ENCODE peak calls at places on chromosomes 16 and 17, in seven cellular contexts. Y, R, I, H, W, J and P are unnamed samples.

GRCh38 chr16:55462241-55462640 is 16.8 kb upstream of the MMP2 start:
- DNase-seq in Y (no peak), I (no peak), R (no peak), J (no peak), W (no peak), H (no peak), P (no peak)

GRCh38 chr17:30886187-30886586 is 19.9 kb downstream of the TEFM start:
- DNase-seq in H (no peak), I (no peak), Y (no peak), R (no peak), W (no peak), J (no peak), P (no peak)

GRCh38 chr16:87713469-87714229 is 52.1 kb downstream of the KLHDC4 start:
- DNase-seq in Y (no peak), H (no peak), R (no peak), I (no peak), J (no peak), W (no peak), P (no peak)

GRCh38 chr17:57281887-57282653 is 25.7 kb downstream of the MSI2 start:
- DNase-seq in J (no peak), W (peak), H (no peak), R (no peak), I (no peak), Y (no peak), P (no peak)

GRCh38 chr17:27630607-27631408 is at the start of gene LGALS9:
- DNase-seq in Y (no peak), R (no peak), H (no peak), W (no peak), J (peak), I (peak), P (no peak)

GRCh38 chr16:49441366-49441780 is 67.8 kb downstream of the C16orf78 start:
- DNase-seq in W (no peak), H (no peak), R (no peak), J (no peak), Y (peak), I (no peak), P (no peak)

GRCh38 chr17:81239714-81240555 is 817 bp downstream of the NDUFAF8 start:
- DNase-seq in H (no peak), I (peak), R (no peak), W (peak), Y (no peak), J (no peak), P (peak)

GRCh38 chr17:28728364-28729200 is at the start of gene NEK8:
- DNase-seq in I (peak), J (peak), R (peak), Y (peak), W (peak), H (no peak), P (peak)

GRCh38 chr17:51231999-51232398 is 27.9 kb downstream of the MBTD1 start:
- DNase-seq in Y (no peak), H (no peak), W (no peak), R (no peak), J (no peak), I (no peak), P (no peak)

GRCh38 chr17:34741967-34742366 is 162.6 kb downstream of the TMEM132E start:
- DNase-seq in I (no peak), J (no peak), H (no peak), R (no peak), Y (no peak), W (no peak), P (no peak)

GRCh38 chr16:83561876-83562275 is 245.9 kb upstream of the HSBP1 start:
- DNase-seq in H (no peak), W (no peak), I (peak), J (peak), R (no peak), Y (no peak), P (peak)

GRCh38 chr17:46143827-46144236 is 49.4 kb downstream of the KANSL1 start:
- DNase-seq in I (no peak), H (no peak), R (no peak), W (no peak), Y (no peak), J (no peak), P (no peak)

GRCh38 chr16:27426423-27427408 is 24.7 kb downstream of the IL21R start:
- DNase-seq in W (no peak), Y (peak), I (peak), J (peak), H (peak), R (no peak), P (peak)

GRCh38 chr17:67434061-67434525 is 57.0 kb downstream of the PITPNC1 start:
- DNase-seq in H (no peak), Y (peak), J (no peak), W (no peak), I (no peak), R (no peak), P (no peak)

GRCh38 chr16:30666681-30667080 is 8.4 kb downstream of the FBRS start:
- DNase-seq in R (no peak), H (no peak), W (no peak), Y (no peak), J (no peak), I (peak), P (no peak)

GRCh38 chr16:49755291-49755611 is 100.7 kb downstream of the ZNF423 start:
- DNase-seq in W (peak), R (no peak), J (peak), Y (no peak), H (peak), I (peak), P (no peak)

GRCh38 chr16:85583491-85584181 is 29.5 kb upstream of the GSE1 start:
- DNase-seq in W (no peak), I (peak), H (peak), Y (no peak), R (no peak), J (peak), P (peak)

GRCh38 chr17:63032141-63032540 is 66.1 kb downstream of the TANC2 start:
- DNase-seq in W (no peak), Y (no peak), I (no peak), R (no peak), J (no peak), H (no peak), P (no peak)

GRCh38 chr17:19288453-19288852 is 51.3 kb downstream of the EPN2 start:
- DNase-seq in Y (no peak), I (no peak), R (no peak), W (no peak), H (no peak), J (no peak), P (no peak)

GRCh38 chr16:10081201-10081940 is 100.9 kb downstream of the GRIN2A start:
- DNase-seq in Y (no peak), W (no peak), I (no peak), R (no peak), J (peak), H (no peak), P (no peak)

GRCh38 chr16:3646348-3646920 is 8.1 kb upstream of the DNASE1 start:
- DNase-seq in H (no peak), Y (no peak), J (no peak), W (peak), R (no peak), I (peak), P (peak)

GRCh38 chr17:66834919-66835454 is at the start of gene CACNG5:
- DNase-seq in W (peak), H (no peak), J (no peak), R (no peak), Y (no peak), I (no peak), P (no peak)

GRCh38 chr16:9047689-9048301 is 43.6 kb upstream of the HAPSTR1 start:
- DNase-seq in R (peak), H (peak), Y (peak), J (peak), W (peak), I (peak), P (peak)

GRCh38 chr16:27777527-27777926 is 227.6 kb downstream of the KATNIP start:
- DNase-seq in H (no peak), J (no peak), W (no peak), Y (no peak), I (no peak), R (no peak), P (no peak)

GRCh38 chr17:27290916-27291598 is 2.9 kb upstream of the WSB1 start:
- DNase-seq in H (no peak), W (no peak), I (no peak), Y (no peak), J (no peak), R (no peak), P (no peak)

GRCh38 chr16:3856367-3857141 is 24.0 kb downstream of the CREBBP start:
- DNase-seq in Y (no peak), J (no peak), R (no peak), H (no peak), I (no peak), W (no peak), P (no peak)

GRCh38 chr16:16018705-16019104 is 69.3 kb downstream of the ABCC1 start:
- DNase-seq in H (no peak), R (no peak), W (no peak), J (no peak), Y (no peak), I (no peak), P (peak)

GRCh38 chr16:29977063-29977462 is 3.4 kb downstream of the TAOK2 start:
- DNase-seq in I (no peak), J (no peak), Y (no peak), H (no peak), W (no peak), R (no peak), P (no peak)

GRCh38 chr17:37813753-37814152 is 68.9 kb upstream of the HNF1B start:
- DNase-seq in J (peak), R (no peak), H (peak), I (peak), W (no peak), Y (no peak), P (peak)

GRCh38 chr16:424623-425081 is 797 bp upstream of the RAB11FIP3 start:
- DNase-seq in H (no peak), I (no peak), R (no peak), W (peak), Y (no peak), J (no peak), P (peak)

GRCh38 chr16:85507342-85507741 is 105.8 kb upstream of the GSE1 start:
- DNase-seq in H (no peak), J (no peak), I (no peak), R (no peak), W (no peak), Y (no peak), P (no peak)

GRCh38 chr17:65043802-65044201 is 12.7 kb downstream of the GNA13 start:
- DNase-seq in I (no peak), J (no peak), R (no peak), Y (no peak), W (no peak), H (no peak), P (no peak)

GRCh38 chr17:50621562-50621961 is 13.1 kb upstream of the ABCC3 start:
- DNase-seq in H (no peak), J (no peak), W (peak), Y (no peak), I (peak), R (no peak), P (no peak)

GRCh38 chr16:813204-813915 is 12.8 kb upstream of the GNG13 start:
- DNase-seq in I (peak), Y (no peak), H (no peak), W (peak), R (no peak), J (peak), P (no peak)

GRCh38 chr17:58529275-58529674 is 14.8 kb upstream of the MTMR4 start:
- DNase-seq in Y (no peak), W (no peak), R (no peak), H (no peak), I (no peak), J (no peak), P (no peak)
- H3K4me3 ChIP-seq in Y (no peak), W (no peak), R (no peak), H (no peak), I (no peak), J (no peak), P (no peak)

DNA sequence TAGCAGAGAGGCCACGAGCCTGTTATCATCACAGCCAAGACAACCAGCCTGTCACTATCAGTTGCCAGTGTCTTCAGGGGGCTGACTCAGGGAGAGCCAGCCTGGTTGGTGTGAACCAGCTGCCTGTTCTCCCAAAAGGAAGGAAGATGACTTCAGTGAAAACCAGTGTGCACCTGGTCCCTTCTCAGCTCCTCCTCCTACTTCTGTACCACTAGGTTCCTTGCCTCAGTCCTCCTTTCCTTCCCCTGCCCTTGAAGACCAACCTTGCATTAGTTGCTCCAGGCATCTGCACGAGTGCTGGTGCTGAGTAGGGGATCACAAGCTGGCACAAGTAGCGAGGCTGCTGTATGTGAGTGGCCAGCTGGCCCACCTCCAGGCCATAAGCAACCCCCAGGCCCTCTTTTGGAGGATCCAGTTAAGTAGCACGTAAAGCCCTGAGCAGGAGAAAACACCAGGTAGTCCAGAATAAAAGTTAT is 8.5 kb downstream of the TUBG1 start:
- DNase-seq in H (no peak), J (no peak), W (no peak), I (no peak), Y (no peak), R (no peak), P (no peak)
- H3K4me3 ChIP-seq in H (no peak), J (no peak), W (no peak), I (no peak), Y (no peak), R (no peak), P (no peak)

DNA sequence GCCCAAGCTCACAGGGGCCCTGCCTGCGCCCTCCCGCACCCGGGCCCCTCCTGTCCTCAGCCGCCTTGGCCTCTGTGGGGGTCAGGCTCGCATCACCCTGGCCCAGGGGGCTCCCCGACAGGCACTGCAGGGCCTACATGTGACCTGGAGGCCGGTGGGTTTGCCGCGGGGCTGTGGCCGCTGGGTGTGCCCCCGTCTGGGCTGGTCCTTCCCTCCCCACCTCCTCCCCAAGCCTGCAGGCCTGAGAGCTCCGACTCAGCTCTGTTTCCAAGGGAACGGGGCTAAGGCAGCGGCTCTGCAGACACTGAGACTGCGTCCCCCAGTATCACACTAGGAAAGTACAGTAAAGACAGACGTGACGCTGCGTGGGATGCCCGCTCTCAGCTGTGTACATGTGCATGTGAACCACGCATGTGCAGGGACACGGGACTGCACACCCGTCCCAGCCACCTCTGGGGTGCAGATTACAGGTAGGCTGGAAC is 16.5 kb upstream of the WDR45B start:
- DNase-seq in H (no peak), I (no peak), J (no peak), Y (no peak), R (no peak), W (no peak), P (no peak)
- H3K4me3 ChIP-seq in H (no peak), I (no peak), J (no peak), Y (no peak), R (no peak), W (no peak), P (no peak)

GRCh38 chr17:75508122-75508719 is 7.1 kb downstream of the CASKIN2 start:
- DNase-seq in W (no peak), I (no peak), Y (no peak), H (no peak), R (no peak), J (no peak), P (no peak)
- H3K4me3 ChIP-seq in W (no peak), I (no peak), Y (no peak), H (no peak), R (no peak), J (no peak), P (no peak)

DNA sequence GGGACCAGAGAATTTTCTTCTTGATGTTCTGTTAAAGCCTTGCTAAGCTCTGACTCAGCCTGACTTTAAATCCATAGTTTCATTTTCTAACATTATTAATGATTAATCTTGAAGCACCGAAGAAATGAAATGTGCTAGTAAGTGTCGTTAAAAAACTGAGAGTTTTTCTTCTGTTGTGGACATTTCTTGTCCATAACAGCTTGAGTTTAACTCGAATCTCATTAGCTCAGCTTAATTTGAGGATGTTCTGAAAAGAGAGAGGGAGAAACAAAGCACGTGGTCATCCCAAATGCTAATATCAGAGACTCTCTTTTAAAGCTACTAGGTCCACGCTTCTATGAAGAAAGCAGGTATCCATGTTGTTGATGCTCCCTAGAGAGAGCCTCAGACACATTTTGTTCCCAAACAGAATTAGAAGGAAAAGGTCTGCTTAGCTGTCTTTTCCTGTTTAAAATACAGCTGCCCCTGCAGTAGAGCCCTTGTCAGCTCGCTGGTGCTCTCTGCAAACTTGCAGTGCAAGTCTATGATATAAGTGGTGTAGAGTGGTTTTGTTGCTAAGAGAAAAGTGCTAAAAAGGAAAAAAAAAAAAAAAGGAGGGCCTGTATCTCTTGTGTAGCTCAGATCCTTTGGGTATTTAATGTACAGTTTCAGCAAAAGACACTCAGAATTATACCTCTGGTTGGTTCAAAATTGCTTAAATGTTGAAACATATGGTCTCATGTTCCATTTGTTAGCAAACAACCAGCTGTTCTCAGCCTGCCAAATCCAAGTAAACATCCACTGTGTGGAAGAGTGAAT is 191.1 kb upstream of the TBX2 start:
- DNase-seq in W (no peak), J (peak), H (no peak), R (no peak), I (peak), Y (no peak), P (no peak)
- H3K4me3 ChIP-seq in W (no peak), J (peak), H (no peak), R (peak), I (peak), Y (no peak), P (no peak)

GRCh38 chr17:39028690-39029089 is 61.5 kb upstream of the FBXO47 start:
- DNase-seq in J (no peak), I (no peak), W (no peak), R (no peak), H (no peak), Y (no peak), P (no peak)
- H3K4me3 ChIP-seq in J (no peak), I (no peak), W (no peak), R (no peak), H (no peak), Y (no peak), P (no peak)

DNA sequence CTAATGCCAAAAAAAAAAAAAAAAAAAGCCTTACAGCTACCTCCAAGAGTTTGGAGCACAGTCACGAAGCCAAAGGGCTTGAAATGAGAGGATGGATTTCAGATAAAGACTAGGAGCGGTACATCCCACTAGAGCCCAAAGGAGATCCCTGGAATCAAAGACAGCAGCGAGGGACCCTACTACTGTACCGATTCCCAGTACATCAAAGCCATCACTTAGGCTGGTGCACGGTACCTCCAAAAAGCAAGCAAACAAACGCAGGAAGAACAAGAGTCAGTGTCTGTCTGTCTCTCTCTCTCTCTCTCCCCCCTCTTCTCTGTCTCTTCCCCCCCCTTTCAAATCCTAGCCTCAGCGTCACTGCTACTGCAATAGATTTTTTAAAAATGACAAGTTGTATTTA is 12.3 kb upstream of the ZFHX3 start:
- DNase-seq in I (no peak), J (no peak), R (no peak), H (no peak), Y (no peak), W (no peak), P (no peak)
- H3K4me3 ChIP-seq in I (peak), J (peak), R (peak), H (peak), Y (no peak), W (no peak), P (no peak)

GRCh38 chr16:67539271-67539670 is 10.6 kb downstream of the RIPOR1 start:
- DNase-seq in I (no peak), R (no peak), H (no peak), Y (no peak), W (no peak), J (no peak), P (no peak)

GRCh38 chr16:67539691-67540635 is 11.3 kb downstream of the RIPOR1 start:
- DNase-seq in J (no peak), R (no peak), H (no peak), I (no peak), W (no peak), Y (no peak), P (no peak)

GRCh38 chr16:67537636-67538591 is 9.3 kb downstream of the RIPOR1 start:
- DNase-seq in W (peak), J (no peak), R (no peak), I (no peak), H (no peak), Y (peak), P (no peak)

GRCh38 chr16:67537270-67537635 is 8.6 kb downstream of the RIPOR1 start:
- DNase-seq in Y (peak), R (no peak), I (peak), H (no peak), W (peak), J (no peak), P (peak)

GRCh38 chr16:67538666-67539101 is 10.1 kb downstream of the RIPOR1 start:
- DNase-seq in Y (no peak), J (peak), R (no peak), W (no peak), H (no peak), I (peak), P (no peak)
- H3K4me3 ChIP-seq in Y (peak), J (peak), R (peak), W (peak), H (peak), I (no peak), P (peak)